ENCODE peak calls at places on chromosomes 5 and 9, in eight cellular contexts. H is GM12865; C is ACHN; W is stimulated activated CD8-positive, alpha-beta memory T cell treated with anti-CD3 and anti-CD28 coated beads, Interleukin-15, amount 100 ng/mL, for 24 hours; Y is H7; G is sigmoid colon; O is fibroblast of pulmonary artery; B is NCI-H1436. E is an unnamed sample.
A peak's percentile ranks its signal among the peaks of the same experiment; 100 is the strongest.

GRCh38 chr5:80985600-80986228 is 25.6 kb downstream of the RASGRF2 start:
- DNase-seq in H (no peak), C (no peak), W (no peak), Y (no peak), G (no peak), O (peak; percentile 32), B (no peak), E (no peak)

GRCh38 chr9:136660971-136661540 is 1.7 kb upstream of the EGFL7 start:
- DNase-seq in H (no peak), C (no peak), W (no peak), Y (no peak), G (no peak), O (no peak), B (no peak), E (no peak)

GRCh38 chr9:116726606-116727005 is 39.5 kb downstream of the TRIM32 start:
- DNase-seq in H (no peak), C (no peak), W (no peak), Y (no peak), G (no peak), O (no peak), B (no peak), E (no peak)

GRCh38 chr5:7394889-7395431 is 978 bp upstream of the ADCY2 start:
- DNase-seq in H (no peak), C (no peak), W (no peak), Y (peak; percentile 85), G (no peak), O (no peak), B (no peak), E (no peak)

GRCh38 chr9:89666364-89666763 is 61.6 kb downstream of the GADD45G start:
- DNase-seq in H (no peak), C (no peak), W (no peak), Y (no peak), G (no peak), O (no peak), B (no peak), E (no peak)

GRCh38 chr5:118946138-118946537 is 42.2 kb downstream of the DTWD2 start:
- DNase-seq in H (no peak), C (no peak), W (no peak), Y (no peak), G (no peak), O (no peak), B (no peak), E (no peak)

GRCh38 chr5:172679621-172680212 is 38.7 kb downstream of the NEURL1B start:
- DNase-seq in H (no peak), C (no peak), W (no peak), Y (no peak), G (no peak), O (no peak), B (no peak), E (no peak)

GRCh38 chr5:72817076-72817476 is 615 bp downstream of the TNPO1 start:
- DNase-seq in H (peak; percentile 70), C (peak; percentile 43), W (no peak), Y (no peak), G (peak; percentile 81), O (peak; percentile 78), B (peak; percentile 45), E (no peak)

GRCh38 chr5:132500244-132500930 is 9.8 kb upstream of the IRF1 start:
- DNase-seq in H (no peak), C (no peak), W (no peak), Y (peak; percentile 5), G (no peak), O (no peak), B (no peak), E (no peak)

GRCh38 chr5:30894811-30895210 is 298.7 kb upstream of the CDH6 start:
- DNase-seq in H (no peak), C (no peak), W (no peak), Y (no peak), G (no peak), O (no peak), B (no peak), E (no peak)

E was measured in central memory CD8-positive, alpha-beta T cell.